ENCODE peak calls at places on chromosomes 5 and 9, in ten cellular contexts. O is activated T-cell treated with anti-CD3 and anti-CD28 coated beads, Interleukin-2, amount 50 U/mL, for 72 hours; U is ELF-1; G is H9; Y is stimulated activated CD4-positive, alpha-beta T cell treated with anti-CD3 and anti-CD28 coated beads, Interleukin-1b, Interleukin-23, amount 100 ng/mL, for 48 hours; D is foreskin melanocyte; M is right cardiac atrium; J is uterus; N is hypothalamus; C is activated gamma-delta T cell treated with Interleukin-2 at 50 U/mL for 16 hours. F is an unnamed sample.

GRCh38 chr9:119273325-119273904 is 95.8 kb downstream of the BRINP1 start:
- DNase-seq in O (no peak), U (no peak), G (no peak), Y (no peak), D (no peak), M (no peak), J (no peak), N (no peak), C (no peak), F (no peak)

GRCh38 chr5:162268694-162269481 is 201.3 kb downstream of the GABRG2 start:
- DNase-seq in O (no peak), U (no peak), G (no peak), Y (no peak), D (no peak), M (no peak), J (no peak), N (no peak), C (no peak), F (no peak)

GRCh38 chr5:57327934-57328333 is 154.1 kb downstream of the GPBP1 start:
- DNase-seq in O (no peak), U (no peak), G (no peak), Y (no peak), D (no peak), M (no peak), J (no peak), N (no peak), C (no peak), F (no peak)

GRCh38 chr5:126055348-126055729 is 367.9 kb upstream of the GRAMD2B start:
- DNase-seq in O (no peak), U (no peak), G (no peak), Y (no peak), D (no peak), M (no peak), J (no peak), N (no peak), C (no peak), F (no peak)

GRCh38 chr5:154138701-154139100 is 51.8 kb upstream of the GALNT10 start:
- DNase-seq in O (no peak), U (peak), G (no peak), Y (no peak), D (no peak), M (peak), J (no peak), N (peak), C (no peak), F (peak)

GRCh38 chr9:84970432-84970831 is 300.9 kb downstream of the NTRK2 start:
- DNase-seq in O (no peak), U (no peak), G (no peak), Y (no peak), D (no peak), M (no peak), J (no peak), N (no peak), C (no peak), F (no peak)

GRCh38 chr9:97705354-97705950 is 8.3 kb upstream of the XPA start:
- DNase-seq in O (no peak), U (no peak), G (no peak), Y (no peak), D (no peak), M (no peak), J (no peak), N (no peak), C (no peak), F (no peak)

GRCh38 chr9:127344373-127344995 is 52.5 kb upstream of the SLC2A8 start:
- DNase-seq in O (no peak), U (peak), G (no peak), Y (no peak), D (no peak), M (no peak), J (no peak), N (no peak), C (no peak), F (no peak)

GRCh38 chr5:61665939-61666621 is 334.0 kb downstream of the ZSWIM6 start:
- DNase-seq in O (no peak), U (no peak), G (no peak), Y (no peak), D (no peak), M (no peak), J (no peak), N (no peak), C (no peak), F (peak)

GRCh38 chr5:83378624-83379259 is 92.8 kb upstream of the VCAN start:
- DNase-seq in O (no peak), U (no peak), G (peak), Y (no peak), D (no peak), M (no peak), J (no peak), N (no peak), C (no peak), F (no peak)

GRCh38 chr5:39256472-39256871 is 37.1 kb upstream of the FYB1 start:
- DNase-seq in O (peak), U (no peak), G (no peak), Y (no peak), D (no peak), M (no peak), J (no peak), N (no peak), C (no peak), F (no peak)

GRCh38 chr5:107831612-107832395 is 161.1 kb upstream of the EFNA5 start:
- DNase-seq in O (no peak), U (peak), G (no peak), Y (no peak), D (no peak), M (no peak), J (no peak), N (no peak), C (no peak), F (no peak)

GRCh38 chr5:145943674-145944121 is 7.3 kb downstream of the SH3RF2 start:
- DNase-seq in O (no peak), U (no peak), G (no peak), Y (no peak), D (no peak), M (no peak), J (no peak), N (no peak), C (no peak), F (peak)

GRCh38 chr5:156475831-156476551 is 149.0 kb downstream of the SGCD start:
- DNase-seq in O (no peak), U (peak), G (peak), Y (no peak), D (peak), M (peak), J (peak), N (no peak), C (no peak), F (peak)

GRCh38 chr5:77390795-77391194 is 101.3 kb downstream of the WDR41 start:
- DNase-seq in O (no peak), U (no peak), G (no peak), Y (no peak), D (no peak), M (no peak), J (no peak), N (no peak), C (no peak), F (no peak)

F was measured in adrenal gland.